ENCODE peak calls at places on chromosome 14, in four cellular contexts. One of them, this sample, is unnamed.

GRCh38 chr14:103748539-103748867 is 32.9 kb downstream of the ZFYVE21 start:
- DNase-seq in SK-MEL-5: no peak
- DNase-seq in Right ventricle myocardium inferior: no peak
- DNase-seq in NCI-H1092 treated with DMSO at 0.1 percent for 48 hours: no peak
- DNase-seq in this sample: no peak

GRCh38 chr14:62443796-62444195 is 601.5 kb downstream of the KCNH5 start:
- DNase-seq in SK-MEL-5: no peak
- DNase-seq in NCI-H1092 treated with DMSO at 0.1 percent for 48 hours: no peak
- DNase-seq in Right ventricle myocardium inferior: no peak
- DNase-seq in this sample: no peak

GRCh38 chr14:38404100-38404541 is 148.2 kb upstream of the CLEC14A start:
- DNase-seq in NCI-H1092 treated with DMSO at 0.1 percent for 48 hours: no peak
- DNase-seq in SK-MEL-5: no peak
- DNase-seq in Right ventricle myocardium inferior: no peak
- DNase-seq in this sample: no peak

GRCh38 chr14:62436256-62436655 is 609.0 kb downstream of the KCNH5 start:
- DNase-seq in Right ventricle myocardium inferior: no peak
- DNase-seq in SK-MEL-5: no peak
- DNase-seq in NCI-H1092 treated with DMSO at 0.1 percent for 48 hours: no peak
- DNase-seq in this sample: no peak

GRCh38 chr14:30957813-30958370 is 67.6 kb upstream of the AP4S1 start:
- DNase-seq in NCI-H1092 treated with DMSO at 0.1 percent for 48 hours: no peak
- DNase-seq in SK-MEL-5: no peak
- DNase-seq in Right ventricle myocardium inferior: no peak
- DNase-seq in this sample: no peak

GRCh38 chr14:104864267-104865068 is 600 bp upstream of the CEP170B start:
- DNase-seq in SK-MEL-5: no peak
- DNase-seq in NCI-H1092 treated with DMSO at 0.1 percent for 48 hours: no peak
- DNase-seq in Right ventricle myocardium inferior: no peak
- DNase-seq in this sample: no peak

GRCh38 chr14:29652586-29652985 is 275.1 kb downstream of the PRKD1 start:
- DNase-seq in SK-MEL-5: no peak
- DNase-seq in Right ventricle myocardium inferior: no peak
- DNase-seq in NCI-H1092 treated with DMSO at 0.1 percent for 48 hours: no peak
- DNase-seq in this sample: no peak

GRCh38 chr14:91968280-91968679 is 20.8 kb upstream of the FBLN5 start:
- DNase-seq in Right ventricle myocardium inferior: no peak
- DNase-seq in NCI-H1092 treated with DMSO at 0.1 percent for 48 hours: no peak
- DNase-seq in SK-MEL-5: no peak
- DNase-seq in this sample: no peak

GRCh38 chr14:69685716-69686115 is 74.3 kb downstream of the SUSD6 start:
- DNase-seq in Right ventricle myocardium inferior: peak; percentile 86
- DNase-seq in NCI-H1092 treated with DMSO at 0.1 percent for 48 hours: peak; percentile 96
- DNase-seq in SK-MEL-5: no peak
- DNase-seq in this sample: peak; percentile 76

GRCh38 chr14:91344107-91344506 is 73.5 kb downstream of the CCDC88C start:
- DNase-seq in Right ventricle myocardium inferior: no peak
- DNase-seq in NCI-H1092 treated with DMSO at 0.1 percent for 48 hours: no peak
- DNase-seq in SK-MEL-5: no peak
- DNase-seq in this sample: no peak

This sample was measured in pons.